ENCODE peak calls at places on chromosomes 7 and 10, in seven cellular contexts. M is mammary epithelial cell; H is GF-D8; X is endothelial cell; Q is AG10803; E is globus pallidus; W is stimulated activated CD4-positive, alpha-beta T cell treated with anti-CD3 and anti-CD28 coated beads, Interleukin-4, amount 100 ng/mL, for 24 hours. N is an unnamed sample.

GRCh38 chr10:625751-626711 is 63.4 kb downstream of the DIP2C start:
- DNase-seq in H (no peak), X (no peak), M (no peak), Q (no peak), E (no peak), W (no peak), N (no peak)

GRCh38 chr10:131617113-131617877 is 283.5 kb upstream of the PPP2R2D start:
- DNase-seq in Q (no peak), M (no peak), E (no peak), X (no peak), W (no peak), H (no peak), N (no peak)

GRCh38 chr10:25804505-25804904 is 129.5 kb upstream of the MYO3A start:
- DNase-seq in M (no peak), W (no peak), Q (no peak), H (no peak), E (no peak), X (no peak), N (no peak)

GRCh38 chr7:52273685-52274610 is 761.5 kb upstream of the POM121L12 start:
- DNase-seq in X (no peak), Q (no peak), H (no peak), M (no peak), E (peak), W (no peak), N (no peak)

GRCh38 chr10:103479135-103479534 is at the start of gene CALHM3:
- DNase-seq in Q (no peak), H (no peak), E (no peak), W (no peak), X (no peak), M (peak), N (no peak)

GRCh38 chr10:485776-486572 is 203.5 kb downstream of the DIP2C start:
- DNase-seq in M (no peak), W (no peak), X (no peak), E (no peak), H (no peak), Q (peak), N (no peak)

GRCh38 chr10:111142082-111142481 is 65.3 kb downstream of the ADRA2A start:
- DNase-seq in M (no peak), X (no peak), E (no peak), H (no peak), W (no peak), Q (no peak), N (no peak)

GRCh38 chr7:98475352-98475751 is 74.5 kb upstream of the BAIAP2L1 start:
- DNase-seq in Q (no peak), W (no peak), E (no peak), H (no peak), M (no peak), X (no peak), N (no peak)

GRCh38 chr7:133119067-133119466 is 37.2 kb upstream of the CHCHD3 start:
- DNase-seq in W (no peak), M (no peak), E (no peak), X (no peak), Q (no peak), H (no peak), N (no peak)

GRCh38 chr7:87926581-87927461 is 7.2 kb upstream of the ADAM22 start:
- DNase-seq in W (no peak), X (no peak), H (peak), Q (no peak), M (peak), E (no peak), N (peak)

N was measured in Kasumi-1.